ENCODE peak calls at places on chromosomes 11 and 22, in seven cellular contexts. O, N, F, W, B, Y and D are unnamed samples.

GRCh38 chr11:92852946-92853345 is 116.5 kb upstream of the MTNR1B start:
- DNase-seq in W (no peak), N (no peak), B (no peak), F (no peak), O (no peak), Y (no peak), D (no peak)

GRCh38 chr11:134388590-134388989 is 23.5 kb downstream of the B3GAT1 start:
- DNase-seq in W (no peak), O (no peak), Y (no peak), N (no peak), F (no peak), B (no peak), D (no peak)

GRCh38 chr11:86592659-86593451 is 79.6 kb downstream of the ME3 start:
- DNase-seq in O (peak), Y (peak), F (peak), W (peak), N (peak), B (peak), D (peak)

GRCh38 chr22:37309221-37310074 is 27.1 kb downstream of the CYTH4 start:
- DNase-seq in F (no peak), O (no peak), B (no peak), Y (no peak), N (peak), W (no peak), D (no peak)

GRCh38 chr22:36762687-36763260 is 13.1 kb downstream of the IFT27 start:
- DNase-seq in W (no peak), O (no peak), Y (no peak), B (peak), N (no peak), F (no peak), D (no peak)

GRCh38 chr11:57873196-57873911 is 111.8 kb downstream of the CTNND1 start:
- DNase-seq in W (no peak), B (no peak), O (no peak), N (peak), F (no peak), Y (no peak), D (no peak)

GRCh38 chr11:67523556-67524479 is 572 bp upstream of the CABP2 start:
- DNase-seq in B (no peak), F (no peak), Y (no peak), N (no peak), W (no peak), O (no peak), D (no peak)

GRCh38 chr22:46087816-46088277 is 62.5 kb upstream of the PPARA start:
- DNase-seq in Y (no peak), B (peak), W (peak), N (no peak), F (no peak), O (no peak), D (no peak)

GRCh38 chr11:128205796-128206195 is 381.6 kb downstream of the ETS1 start:
- DNase-seq in F (no peak), B (no peak), O (no peak), W (no peak), Y (no peak), N (no peak), D (no peak)

GRCh38 chr11:64241430-64242153 is 697 bp downstream of the FKBP2 start:
- DNase-seq in Y (peak), B (peak), F (peak), W (no peak), O (peak), N (peak), D (peak)

GRCh38 chr11:131877246-131877645 is 506.8 kb downstream of the NTM start:
- DNase-seq in O (no peak), B (no peak), F (no peak), Y (no peak), N (no peak), W (no peak), D (no peak)

GRCh38 chr11:126485021-126485781 is 129.7 kb downstream of the ST3GAL4 start:
- DNase-seq in Y (no peak), F (no peak), N (no peak), W (peak), B (peak), O (no peak), D (no peak)

GRCh38 chr22:25172153-25172552 is 27.5 kb upstream of the CRYBB3 start:
- DNase-seq in F (no peak), Y (no peak), O (peak), W (no peak), N (peak), B (no peak), D (no peak)

GRCh38 chr11:58640386-58641023 is 18.0 kb downstream of the CNTF start:
- DNase-seq in N (no peak), F (no peak), B (no peak), O (no peak), Y (no peak), W (no peak), D (no peak)

GRCh38 chr11:1230456-1231395 is 7.9 kb downstream of the MUC5B start:
- DNase-seq in F (no peak), B (no peak), O (no peak), W (no peak), N (peak), Y (no peak), D (no peak)